ENCODE peak calls at places on chromosomes 5 and 9, in four cellular contexts. One of them, this sample, is unnamed.

GRCh38 chr5:103111458-103111857 is 8.5 kb downstream of the GIN1 start:
- ATAC-seq in K562: no peak
- ATAC-seq in upper lobe of left lung: no peak
- ATAC-seq in HepG2: no peak
- ATAC-seq in this sample: no peak

GRCh38 chr5:147689436-147689835 is 93.1 kb downstream of the JAKMIP2 start:
- ATAC-seq in K562: no peak
- ATAC-seq in upper lobe of left lung: no peak
- ATAC-seq in HepG2: no peak
- ATAC-seq in this sample: peak; percentile 37

GRCh38 chr9:112819635-112820496 is 69.3 kb downstream of the SNX30 start:
- ATAC-seq in K562: peak; percentile 98
- ATAC-seq in upper lobe of left lung: peak; percentile 88
- ATAC-seq in HepG2: peak; percentile 98
- ATAC-seq in this sample: peak; percentile 87

GRCh38 chr5:172238334-172238733 is 44.4 kb downstream of the EFCAB9 start:
- ATAC-seq in K562: no peak
- ATAC-seq in upper lobe of left lung: no peak
- ATAC-seq in HepG2: no peak
- ATAC-seq in this sample: no peak

GRCh38 chr9:109411069-109411761 is 86.9 kb downstream of the PTPN3 start:
- ATAC-seq in K562: no peak
- ATAC-seq in upper lobe of left lung: peak; percentile 19
- ATAC-seq in HepG2: no peak
- ATAC-seq in this sample: no peak

GRCh38 chr5:159449925-159450324 is 119.6 kb upstream of the IL12B start:
- ATAC-seq in K562: no peak
- ATAC-seq in upper lobe of left lung: no peak
- ATAC-seq in HepG2: no peak
- ATAC-seq in this sample: no peak

GRCh38 chr5:117486879-117487391 is 912.3 kb upstream of the SEMA6A start:
- ATAC-seq in K562: no peak
- ATAC-seq in upper lobe of left lung: no peak
- ATAC-seq in HepG2: no peak
- ATAC-seq in this sample: no peak

GRCh38 chr9:87944687-87945086 is 26.9 kb downstream of the SPATA31C1 start:
- ATAC-seq in K562: no peak
- ATAC-seq in upper lobe of left lung: no peak
- ATAC-seq in HepG2: no peak
- ATAC-seq in this sample: no peak

GRCh38 chr5:97004423-97005060 is 68.7 kb downstream of the LNPEP start:
- ATAC-seq in K562: no peak
- ATAC-seq in upper lobe of left lung: no peak
- ATAC-seq in HepG2: no peak
- ATAC-seq in this sample: no peak

GRCh38 chr5:138469540-138470321 is 4.5 kb downstream of the EGR1 start:
- ATAC-seq in K562: peak; percentile 24
- ATAC-seq in upper lobe of left lung: peak; percentile 53
- ATAC-seq in HepG2: peak; percentile 3
- ATAC-seq in this sample: peak; percentile 8

GRCh38 chr5:7395432-7396168 is at the start of gene ADCY2:
- ATAC-seq in K562: no peak
- ATAC-seq in upper lobe of left lung: peak; percentile 53
- ATAC-seq in HepG2: no peak
- ATAC-seq in this sample: peak; percentile 73

GRCh38 chr5:113166285-113166684 is 189.7 kb downstream of the DCP2 start:
- ATAC-seq in K562: no peak
- ATAC-seq in upper lobe of left lung: peak; percentile 72
- ATAC-seq in HepG2: no peak
- ATAC-seq in this sample: no peak

GRCh38 chr5:10622810-10623209 is 58.9 kb downstream of the ANKRD33B start:
- ATAC-seq in K562: no peak
- ATAC-seq in upper lobe of left lung: no peak
- ATAC-seq in HepG2: no peak
- ATAC-seq in this sample: no peak

GRCh38 chr9:131594906-131595675 is 49.8 kb downstream of the PRRT1B start:
- ATAC-seq in K562: no peak
- ATAC-seq in upper lobe of left lung: no peak
- ATAC-seq in HepG2: no peak
- ATAC-seq in this sample: no peak

GRCh38 chr9:131601683-131602181 is 56.4 kb downstream of the PRRT1B start:
- ATAC-seq in K562: no peak
- ATAC-seq in upper lobe of left lung: no peak
- ATAC-seq in HepG2: peak; percentile 56
- ATAC-seq in this sample: no peak

GRCh38 chr9:131595771-131596743 is 50.7 kb downstream of the PRRT1B start:
- ATAC-seq in K562: no peak
- ATAC-seq in upper lobe of left lung: no peak
- ATAC-seq in HepG2: no peak
- ATAC-seq in this sample: no peak

GRCh38 chr9:131597246-131597645 is 51.9 kb downstream of the PRRT1B start:
- ATAC-seq in K562: no peak
- ATAC-seq in upper lobe of left lung: no peak
- ATAC-seq in HepG2: no peak
- ATAC-seq in this sample: no peak

GRCh38 chr9:131598121-131598520 is 52.8 kb downstream of the PRRT1B start:
- ATAC-seq in K562: no peak
- ATAC-seq in upper lobe of left lung: peak; percentile 76
- ATAC-seq in HepG2: no peak
- ATAC-seq in this sample: peak; percentile 66
- H3K27me3 ChIP-seq in K562: no peaks in the 10 kb centered on the region
- H3K27me3 ChIP-seq in upper lobe of left lung: no peaks in the 10 kb centered on the region
- H3K27me3 ChIP-seq in HepG2: no peaks in the 10 kb centered on the region
- H3K27me3 ChIP-seq in this sample: no peaks in the 10 kb centered on the region

GRCh38 chr9:121755581-121755980 is 104.1 kb downstream of the DAB2IP start:
- ATAC-seq in K562: no peak
- ATAC-seq in upper lobe of left lung: no peak
- ATAC-seq in HepG2: no peak
- ATAC-seq in this sample: no peak
- TF ChIP-seq EP300 in K562: no peak
- TF ChIP-seq EP300 in upper lobe of left lung: no peak
- TF ChIP-seq EP300 in HepG2: no peak
- TF ChIP-seq EP300 in this sample: no peak

DNA sequence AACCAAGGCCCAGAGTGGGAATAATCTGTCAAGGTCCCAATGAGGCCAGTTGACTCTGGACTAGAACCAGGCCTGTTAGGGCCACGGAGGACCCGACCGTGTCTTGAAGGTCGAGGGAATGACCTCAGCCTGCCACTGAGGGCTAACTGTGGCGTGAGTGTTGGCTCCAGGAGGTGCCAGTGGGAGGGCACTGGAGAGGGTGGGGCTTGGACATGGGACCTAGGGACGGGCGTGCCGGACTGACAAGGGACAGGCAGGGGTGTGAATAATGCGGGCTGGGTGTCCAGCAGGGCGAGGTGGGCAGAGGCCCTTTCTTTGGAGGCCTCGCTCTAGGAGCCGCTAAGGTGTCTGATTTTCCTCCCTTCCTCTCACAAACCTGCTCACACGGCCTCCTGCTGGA is 7.5 kb downstream of the ADAMTSL2 start:
- ATAC-seq in K562: no peak
- ATAC-seq in upper lobe of left lung: no peak
- ATAC-seq in HepG2: no peak
- ATAC-seq in this sample: no peak
- H3K27me3 ChIP-seq in K562: peaks cover 39% of the 10 kb centered on the region
- H3K27me3 ChIP-seq in upper lobe of left lung: no peaks in the 10 kb centered on the region
- H3K27me3 ChIP-seq in HepG2: no peaks in the 10 kb centered on the region
- H3K27me3 ChIP-seq in this sample: no peaks in the 10 kb centered on the region

GRCh38 chr9:28801144-28801799 is 1228.0 kb upstream of the C9orf72 start:
- ATAC-seq in K562: no peak
- ATAC-seq in upper lobe of left lung: no peak
- ATAC-seq in HepG2: no peak
- ATAC-seq in this sample: no peak
- TF ChIP-seq EP300 in K562: no peak
- TF ChIP-seq EP300 in upper lobe of left lung: no peak
- TF ChIP-seq EP300 in HepG2: no peak
- TF ChIP-seq EP300 in this sample: no peak

GRCh38 chr5:174139623-174140022 is 94.1 kb downstream of the NSG2 start:
- ATAC-seq in K562: no peak
- ATAC-seq in upper lobe of left lung: no peak
- ATAC-seq in HepG2: no peak
- ATAC-seq in this sample: no peak
- H3K27me3 ChIP-seq in K562: peaks cover 4% of the 10 kb centered on the region
- H3K27me3 ChIP-seq in upper lobe of left lung: no peaks in the 10 kb centered on the region
- H3K27me3 ChIP-seq in HepG2: peaks cover 1% of the 10 kb centered on the region
- H3K27me3 ChIP-seq in this sample: no peaks in the 10 kb centered on the region

GRCh38 chr5:107447587-107447986 is 223.2 kb downstream of the EFNA5 start:
- ATAC-seq in K562: no peak
- ATAC-seq in upper lobe of left lung: no peak
- ATAC-seq in HepG2: no peak
- ATAC-seq in this sample: no peak

GRCh38 chr5:107446972-107447371 is 223.8 kb downstream of the EFNA5 start:
- ATAC-seq in K562: no peak
- ATAC-seq in upper lobe of left lung: no peak
- ATAC-seq in HepG2: no peak
- ATAC-seq in this sample: no peak

GRCh38 chr5:107450531-107450930 is 220.2 kb downstream of the EFNA5 start:
- ATAC-seq in K562: no peak
- ATAC-seq in upper lobe of left lung: no peak
- ATAC-seq in HepG2: no peak
- ATAC-seq in this sample: no peak

GRCh38 chr5:107451028-107451427 is 219.7 kb downstream of the EFNA5 start:
- ATAC-seq in K562: no peak
- ATAC-seq in upper lobe of left lung: no peak
- ATAC-seq in HepG2: no peak
- ATAC-seq in this sample: no peak

DNA sequence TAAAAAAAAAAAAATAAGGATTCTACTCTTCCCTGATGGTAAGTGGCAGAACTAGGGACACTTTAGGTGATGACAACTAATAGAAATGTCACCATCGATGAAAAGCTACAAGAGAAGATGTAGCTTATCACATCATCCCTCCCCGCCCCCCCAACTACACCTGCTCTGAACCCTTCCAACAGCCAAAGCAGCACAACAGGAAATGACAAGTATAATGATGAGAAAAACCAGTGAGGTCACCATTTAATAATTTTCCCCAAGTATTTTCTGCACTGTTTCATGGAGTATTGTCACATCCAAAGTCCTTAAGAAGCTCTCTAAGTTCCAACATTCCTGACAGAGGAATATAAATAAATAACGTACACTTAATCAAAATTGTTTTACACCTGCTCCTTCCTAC is 221.4 kb downstream of the EFNA5 start:
- ATAC-seq in K562: no peak
- ATAC-seq in upper lobe of left lung: no peak
- ATAC-seq in HepG2: no peak
- ATAC-seq in this sample: no peak
- TF ChIP-seq EP300 in K562: no peak
- TF ChIP-seq EP300 in upper lobe of left lung: no peak
- TF ChIP-seq EP300 in HepG2: no peak
- TF ChIP-seq EP300 in this sample: no peak

DNA sequence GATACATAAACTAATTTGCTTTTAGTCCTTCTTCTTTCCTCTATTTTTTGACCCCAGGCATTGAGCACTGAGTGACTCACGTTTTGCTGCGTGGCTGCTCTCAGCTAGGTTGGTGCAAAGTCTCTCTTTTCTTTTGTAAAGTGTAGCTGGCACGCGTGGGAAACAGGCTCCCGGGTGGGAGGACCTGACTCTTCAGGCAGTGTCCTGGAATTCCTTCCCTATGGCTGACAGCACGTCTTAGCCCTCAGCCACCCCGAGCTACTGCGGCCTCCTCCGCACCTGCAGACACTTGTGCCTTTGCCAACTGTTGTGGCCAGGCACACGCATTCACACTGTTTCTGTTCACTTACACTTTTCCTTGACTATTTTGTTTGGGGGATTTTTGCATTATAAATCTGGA is 877 bp upstream of the SCGB3A1 start:
- ATAC-seq in K562: no peak
- ATAC-seq in upper lobe of left lung: no peak
- ATAC-seq in HepG2: no peak
- ATAC-seq in this sample: no peak
- H3K27me3 ChIP-seq in K562: peaks cover 3% of the 10 kb centered on the region
- H3K27me3 ChIP-seq in upper lobe of left lung: peaks cover 17% of the 10 kb centered on the region
- H3K27me3 ChIP-seq in HepG2: peaks cover 26% of the 10 kb centered on the region
- H3K27me3 ChIP-seq in this sample: peaks cover 64% of the 10 kb centered on the region

GRCh38 chr9:117098331-117098730 is 316.5 kb downstream of the ASTN2 start:
- ATAC-seq in K562: no peak
- ATAC-seq in upper lobe of left lung: no peak
- ATAC-seq in HepG2: no peak
- ATAC-seq in this sample: no peak

GRCh38 chr9:117094493-117094892 is 320.4 kb downstream of the ASTN2 start:
- ATAC-seq in K562: no peak
- ATAC-seq in upper lobe of left lung: peak; percentile 39
- ATAC-seq in HepG2: no peak
- ATAC-seq in this sample: no peak

GRCh38 chr9:117095116-117095515 is 319.7 kb downstream of the ASTN2 start:
- ATAC-seq in K562: no peak
- ATAC-seq in upper lobe of left lung: no peak
- ATAC-seq in HepG2: no peak
- ATAC-seq in this sample: no peak

GRCh38 chr9:117097761-117098160 is 317.1 kb downstream of the ASTN2 start:
- ATAC-seq in K562: no peak
- ATAC-seq in upper lobe of left lung: no peak
- ATAC-seq in HepG2: no peak
- ATAC-seq in this sample: no peak

DNA sequence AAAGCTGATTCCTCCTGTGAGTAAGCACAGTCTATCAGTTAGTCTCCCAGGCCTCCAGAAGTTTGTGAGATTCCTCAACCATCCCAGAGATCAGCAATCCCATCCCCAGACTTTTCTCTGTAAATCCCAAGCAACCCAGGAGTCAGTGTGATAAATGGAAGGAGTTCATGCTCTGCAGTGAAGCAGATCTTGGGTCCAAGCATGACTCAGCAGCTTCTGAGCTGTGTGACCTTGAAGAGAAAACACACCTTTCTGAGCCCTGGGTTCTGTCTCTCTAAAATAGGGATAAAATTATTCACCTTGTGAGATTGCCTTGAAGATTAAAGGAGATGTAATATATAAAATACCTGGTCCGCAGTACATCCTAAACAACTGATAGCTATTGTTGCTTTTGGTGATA is 318.7 kb downstream of the ASTN2 start:
- ATAC-seq in K562: no peak
- ATAC-seq in upper lobe of left lung: no peak
- ATAC-seq in HepG2: no peak
- ATAC-seq in this sample: no peak
- TF ChIP-seq EP300 in K562: no peak
- TF ChIP-seq EP300 in upper lobe of left lung: no peak
- TF ChIP-seq EP300 in HepG2: no peak
- TF ChIP-seq EP300 in this sample: no peak

GRCh38 chr5:41296066-41296465 is 82.7 kb upstream of the C6 start:
- ATAC-seq in K562: no peak
- ATAC-seq in upper lobe of left lung: no peak
- ATAC-seq in HepG2: no peak
- ATAC-seq in this sample: no peak
- H3K27me3 ChIP-seq in K562: no peaks in the 10 kb centered on the region
- H3K27me3 ChIP-seq in upper lobe of left lung: no peaks in the 10 kb centered on the region
- H3K27me3 ChIP-seq in HepG2: no peaks in the 10 kb centered on the region
- H3K27me3 ChIP-seq in this sample: no peaks in the 10 kb centered on the region

This sample was measured in gastroesophageal sphincter.